ENCODE peak calls at places on chromosome 13, in five cellular contexts. G, R, T, N and P are unnamed samples.

GRCh38 chr13:76116931-76117330 is 480.8 kb downstream of the LMO7 start:
- DNase-seq in G (no peak), R (no peak), T (no peak), N (no peak), P (no peak)

GRCh38 chr13:35699805-35700204 is 223.3 kb upstream of the MAB21L1 start:
- DNase-seq in G (no peak), R (no peak), T (no peak), N (peak), P (no peak)

GRCh38 chr13:113413898-113414282 is 39.4 kb downstream of the ADPRHL1 start:
- DNase-seq in G (no peak), R (no peak), T (no peak), N (no peak), P (no peak)

GRCh38 chr13:33206425-33206824 is 79.1 kb downstream of the STARD13 start:
- DNase-seq in G (no peak), R (no peak), T (no peak), N (no peak), P (no peak)

GRCh38 chr13:75507027-75508001 is 25.3 kb upstream of the TBC1D4 start:
- DNase-seq in G (no peak), R (no peak), T (no peak), N (no peak), P (no peak)

GRCh38 chr13:67935655-67936054 is 705.5 kb upstream of the PCDH9 start:
- DNase-seq in G (no peak), R (no peak), T (no peak), N (no peak), P (no peak)

GRCh38 chr13:87942204-87942603 is 271.0 kb downstream of the SLITRK5 start:
- DNase-seq in G (no peak), R (no peak), T (no peak), N (no peak), P (no peak)

GRCh38 chr13:37074703-37075102 is 15.2 kb upstream of the SUPT20H start:
- DNase-seq in G (no peak), R (peak), T (peak), N (peak), P (no peak)

GRCh38 chr13:65911546-65912193 is 1318.5 kb downstream of the PCDH9 start:
- DNase-seq in G (no peak), R (no peak), T (no peak), N (no peak), P (no peak)
- TF ChIP-seq CTCF in G (no peak), R (no peak), T (no peak), N (no peak), P (no peak)

DNA sequence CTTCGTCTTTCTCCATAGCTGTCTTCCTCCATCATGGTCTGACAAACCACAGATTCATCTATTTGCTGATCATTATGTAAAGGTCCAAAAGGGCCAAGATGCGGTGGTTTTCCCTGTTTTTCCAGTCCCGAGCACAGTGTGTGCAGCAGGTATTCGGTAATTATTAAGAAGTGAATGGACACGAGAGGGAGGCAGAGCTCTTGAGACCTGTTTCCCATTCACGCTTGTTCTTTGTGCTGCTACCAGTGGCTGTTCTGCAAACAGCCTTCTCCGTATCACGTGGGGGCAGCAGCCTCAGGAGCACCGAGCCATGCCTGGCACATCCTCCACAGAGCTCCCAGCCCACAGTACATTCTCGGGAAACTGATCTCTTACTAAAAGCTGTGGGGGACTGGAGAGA is 50.3 kb downstream of the CCDC70 start:
- DNase-seq in G (no peak), R (no peak), T (no peak), N (no peak), P (no peak)
- TF ChIP-seq CTCF in G (peak), R (no peak), T (peak), N (no peak), P (no peak)

GRCh38 chr13:24709186-24709913 is 29.1 kb downstream of the ATP12A start:
- DNase-seq in G (no peak), R (no peak), T (no peak), N (no peak), P (no peak)

GRCh38 chr13:24717217-24717616 is 37.0 kb downstream of the ATP12A start:
- DNase-seq in G (no peak), R (no peak), T (no peak), N (no peak), P (no peak)

GRCh38 chr13:24716011-24716410 is 35.8 kb downstream of the ATP12A start:
- DNase-seq in G (no peak), R (no peak), T (no peak), N (no peak), P (no peak)

GRCh38 chr13:24716446-24716845 is 36.2 kb downstream of the ATP12A start:
- DNase-seq in G (no peak), R (no peak), T (no peak), N (no peak), P (no peak)

GRCh38 chr13:24713022-24713421 is 32.8 kb downstream of the ATP12A start:
- DNase-seq in G (no peak), R (no peak), T (no peak), N (no peak), P (no peak)
- TF ChIP-seq CTCF in G (no peak), R (no peak), T (no peak), N (no peak), P (no peak)

GRCh38 chr13:46586766-46587509 is 34.0 kb downstream of the LRCH1 start:
- DNase-seq in G (no peak), R (no peak), T (no peak), N (peak), P (no peak)
- TF ChIP-seq CTCF in G (no peak), R (no peak), T (no peak), N (no peak), P (no peak)

DNA sequence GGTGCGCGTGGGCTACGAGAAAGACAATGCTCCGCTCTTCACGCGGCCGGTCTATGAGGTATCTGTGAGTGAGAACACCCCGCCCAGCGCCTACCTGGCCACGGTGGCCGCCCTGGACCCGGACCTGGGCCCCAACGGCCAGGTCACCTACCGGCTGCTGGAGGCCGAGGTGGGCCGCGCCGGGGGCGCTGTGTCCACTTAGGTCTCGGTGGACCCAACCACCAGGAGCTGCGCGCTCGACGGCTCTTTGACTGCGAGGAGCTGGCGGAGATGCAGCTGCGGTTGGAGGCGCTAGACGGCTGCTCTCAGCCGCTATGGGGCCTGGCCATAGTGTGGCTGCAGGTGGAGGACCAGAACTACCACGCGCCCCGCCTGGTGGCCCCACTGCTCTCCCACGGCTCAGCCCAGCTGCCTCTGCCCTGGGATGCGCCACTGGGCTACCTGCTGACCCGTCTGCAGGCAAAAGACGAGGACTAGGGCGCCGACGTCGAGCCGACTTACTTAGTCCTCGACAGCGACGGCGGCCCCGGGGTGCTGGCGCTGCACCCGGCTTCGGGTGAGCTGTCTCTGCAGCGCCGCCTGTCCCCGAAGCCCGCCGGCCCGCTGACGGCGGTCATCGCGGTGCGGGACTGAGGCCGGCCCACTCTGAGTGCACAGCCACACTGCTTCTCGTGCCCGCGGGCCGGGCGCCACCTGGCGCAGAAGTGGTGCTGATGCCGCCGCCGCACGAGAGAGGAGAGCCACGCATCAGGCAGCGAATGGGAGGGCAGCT is 173.0 kb downstream of the OLFM4 start:
- DNase-seq in G (peak), R (no peak), T (no peak), N (no peak), P (no peak)
- TF ChIP-seq CTCF in G (peak), R (no peak), T (peak), N (peak), P (no peak)